ENCODE peak calls at places on chromosome 1, in eight cellular contexts. B, Y, R, U, D, S, X and V are unnamed samples. For H3K4me1, the result is how much of the 10 kb centered on the place peaks cover.

GRCh38 chr1:231171623-231172197 is 9.9 kb downstream of the TRIM67 start:
- DNase-seq in Y (no peak), S (no peak), D (no peak), R (no peak), U (no peak), B (no peak), X (no peak), V (no peak)

GRCh38 chr1:7290971-7291970 is 479.8 kb upstream of the VAMP3 start:
- DNase-seq in Y (no peak), X (no peak), B (peak), U (peak), D (no peak), R (peak), S (peak), V (no peak)

GRCh38 chr1:9767964-9768668 is 55.6 kb downstream of the CLSTN1 start:
- DNase-seq in D (peak), Y (no peak), B (no peak), R (peak), S (no peak), X (no peak), U (peak), V (peak)

GRCh38 chr1:213138892-213139291 is 87.9 kb downstream of the RPS6KC1 start:
- DNase-seq in X (no peak), U (no peak), B (peak), Y (no peak), S (peak), R (no peak), D (no peak), V (no peak)

GRCh38 chr1:41689139-41689538 is 204.7 kb upstream of the EDN2 start:
- DNase-seq in D (no peak), Y (no peak), R (no peak), B (no peak), X (no peak), S (no peak), U (no peak), V (no peak)

GRCh38 chr1:182092336-182092735 is 30.8 kb upstream of the ZNF648 start:
- DNase-seq in R (no peak), Y (no peak), U (no peak), X (no peak), B (no peak), S (no peak), D (no peak), V (no peak)

GRCh38 chr1:174794861-174795260 is 204.9 kb upstream of the CACYBP start:
- DNase-seq in D (no peak), R (no peak), B (no peak), S (no peak), X (no peak), U (no peak), Y (no peak), V (no peak)

GRCh38 chr1:59427155-59427554 is 130.3 kb downstream of the FGGY start:
- DNase-seq in S (peak), R (no peak), X (no peak), Y (no peak), U (no peak), D (no peak), B (peak), V (no peak)

GRCh38 chr1:183093821-183094287 is 70.6 kb downstream of the LAMC1 start:
- DNase-seq in R (no peak), U (no peak), B (peak), D (no peak), S (peak), X (peak), Y (no peak), V (no peak)

GRCh38 chr1:183092350-183092749 is 69.1 kb downstream of the LAMC1 start:
- DNase-seq in Y (no peak), S (no peak), D (no peak), X (no peak), U (peak), B (no peak), R (no peak), V (no peak)

GRCh38 chr1:183090386-183091006 is 67.3 kb downstream of the LAMC1 start:
- DNase-seq in B (peak), Y (peak), D (no peak), R (peak), U (peak), S (peak), X (no peak), V (peak)

GRCh38 chr1:183094376-183094775 is 71.2 kb downstream of the LAMC1 start:
- DNase-seq in U (no peak), X (no peak), R (no peak), B (peak), S (peak), Y (no peak), D (no peak), V (no peak)

GRCh38 chr1:183093066-183093668 is 69.9 kb downstream of the LAMC1 start:
- DNase-seq in B (no peak), R (no peak), Y (no peak), X (no peak), D (no peak), U (no peak), S (no peak), V (no peak)
- H3K4me1 ChIP-seq in B (half or more), R (under half), Y (under half), X (under half), D (under half), U (half or more), S (under half), V (under half)

DNA sequence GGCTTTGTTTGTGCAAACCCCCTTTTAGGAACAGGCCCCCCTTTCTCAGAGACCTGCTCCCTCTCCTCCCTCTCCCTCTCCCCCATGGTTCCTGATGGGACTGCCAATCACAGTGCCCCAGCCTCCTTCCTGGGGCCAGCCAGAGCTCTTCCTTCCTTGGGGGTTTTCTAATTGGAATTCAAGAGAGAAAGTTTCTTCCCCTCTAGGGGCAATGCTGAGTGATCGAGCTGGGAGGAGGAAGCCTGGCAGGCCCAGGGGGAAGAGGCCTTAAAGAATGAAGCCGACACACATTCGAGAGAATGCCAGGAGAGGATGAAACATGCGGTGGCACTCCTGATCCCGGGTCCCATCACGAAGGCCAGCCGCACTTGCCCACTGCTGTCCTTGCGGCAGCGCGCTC is 21.3 kb upstream of the COL16A1 start:
- DNase-seq in D (no peak), B (no peak), Y (no peak), S (no peak), R (no peak), X (no peak), U (no peak), V (no peak)
- H3K4me1 ChIP-seq in D (under half), B (under half), Y (under half), S (under half), R (under half), X (under half), U (under half), V (under half)

GRCh38 chr1:207058252-207058651 is 5.2 kb downstream of the PFKFB2 start:
- DNase-seq in Y (no peak), S (no peak), X (no peak), B (no peak), U (no peak), D (no peak), R (no peak), V (no peak)

GRCh38 chr1:207058878-207059867 is 6.1 kb downstream of the PFKFB2 start:
- DNase-seq in X (peak), B (no peak), R (no peak), Y (no peak), D (no peak), S (no peak), U (no peak), V (no peak)

GRCh38 chr1:207060596-207060995 is 7.5 kb downstream of the PFKFB2 start:
- DNase-seq in B (no peak), S (no peak), X (no peak), U (no peak), D (no peak), Y (no peak), R (no peak), V (no peak)

GRCh38 chr1:207062058-207062457 is 9.0 kb downstream of the PFKFB2 start:
- DNase-seq in X (no peak), R (no peak), D (no peak), S (no peak), Y (no peak), B (no peak), U (no peak), V (no peak)

DNA sequence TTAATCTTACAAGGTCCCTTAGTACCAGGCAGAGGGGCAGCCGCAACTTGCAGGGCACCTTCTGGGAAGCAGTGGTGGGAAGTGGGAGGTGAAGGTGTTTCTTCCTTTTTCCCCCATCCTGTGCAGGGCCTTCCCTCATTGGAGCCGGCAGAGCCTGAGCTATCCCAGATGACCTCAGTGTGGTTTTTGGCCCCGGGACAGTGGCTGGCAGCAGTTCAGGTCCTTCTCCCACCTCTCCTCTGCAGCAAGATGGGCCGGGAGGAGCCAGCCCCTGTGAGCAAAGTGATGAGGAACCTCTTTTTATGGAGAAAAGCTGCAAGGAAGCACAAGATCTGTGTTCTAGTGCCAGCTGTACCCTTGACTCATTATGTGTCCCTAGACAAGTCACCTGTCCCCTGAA is 6.8 kb downstream of the PFKFB2 start:
- DNase-seq in Y (no peak), B (no peak), U (no peak), R (no peak), D (no peak), S (no peak), X (no peak), V (no peak)
- H3K4me1 ChIP-seq in Y (under half), B (under half), U (under half), R (under half), D (under half), S (under half), X (under half), V (under half)

GRCh38 chr1:1406101-1406820 is 832 bp downstream of the MRPL20 start:
- DNase-seq in Y (no peak), D (no peak), R (no peak), B (peak), S (no peak), U (no peak), X (no peak), V (no peak)
- H3K4me1 ChIP-seq in Y (under half), D (under half), R (under half), B (under half), S (under half), U (under half), X (under half), V (under half)

DNA sequence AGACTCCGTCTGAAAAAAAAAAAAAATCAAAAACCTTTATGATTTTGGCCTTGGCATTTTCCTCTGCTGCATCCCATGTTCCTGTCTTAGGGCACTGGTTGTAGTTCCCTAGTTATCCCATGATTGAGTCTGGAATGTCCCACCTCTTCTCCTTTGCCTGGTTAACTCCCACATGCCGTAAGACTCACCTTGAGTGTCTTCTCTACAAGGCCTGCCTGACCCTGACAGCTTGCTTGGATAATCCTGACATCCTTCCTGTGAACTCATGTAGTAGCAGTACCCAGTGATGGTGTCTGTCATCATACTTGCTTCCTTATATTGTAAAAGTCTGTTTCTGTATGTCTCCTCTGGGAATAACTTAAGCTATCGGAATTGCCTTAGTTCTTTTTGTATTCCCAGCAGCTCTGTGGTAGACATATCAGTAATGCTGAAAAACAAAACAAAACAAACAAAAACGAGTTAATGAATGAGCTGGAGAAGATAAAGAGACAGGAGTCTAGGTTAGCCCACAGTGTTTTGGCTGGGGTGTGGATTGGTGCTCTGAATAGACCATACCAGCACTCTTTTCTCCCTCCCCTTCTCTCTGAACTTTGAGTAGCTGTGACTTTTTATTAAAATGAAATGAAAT is 15.0 kb downstream of the NEK7 start:
- DNase-seq in R (no peak), B (no peak), D (no peak), S (no peak), U (no peak), X (no peak), Y (no peak), V (no peak)
- H3K4me1 ChIP-seq in R (under half), B (half or more), D (under half), S (under half), U (under half), X (under half), Y (under half), V (under half)